ENCODE peak calls at places on chromosomes 4 and X, in ten cellular contexts. H is AG09309, R is esophagus squamous epithelium, M is RWPE2, L is cardiac muscle cell, J is PC-3, B is adrenal gland, S is lower leg skin, U is AG10803, G is upper lobe of right lung. P is an unnamed sample.

GRCh38 chrX:22116585-22117546 is 84.7 kb downstream of the PHEX start:
- DNase-seq in U (no peak), R (no peak), H (no peak), B (no peak), M (no peak), G (no peak), S (no peak), J (no peak), L (no peak), P (no peak)

GRCh38 chrX:148290937-148291336 is 209.5 kb upstream of the AFF2 start:
- DNase-seq in B (no peak), U (no peak), M (no peak), S (no peak), L (no peak), G (no peak), H (no peak), J (no peak), R (no peak), P (no peak)

GRCh38 chr4:149441338-149441737 is 374.3 kb downstream of the IQCM start:
- DNase-seq in S (no peak), R (no peak), B (no peak), G (no peak), M (no peak), H (peak), J (peak), U (peak), L (no peak), P (peak)

GRCh38 chr4:99352602-99353580 is at the start of gene ADH1C:
- DNase-seq in R (no peak), J (no peak), L (no peak), B (no peak), M (no peak), G (no peak), S (no peak), U (no peak), H (no peak), P (no peak)

GRCh38 chr4:86706923-86707597 is 112.9 kb downstream of the PTPN13 start:
- DNase-seq in R (no peak), G (no peak), J (peak), B (no peak), H (no peak), U (peak), S (peak), M (no peak), L (no peak), P (no peak)

GRCh38 chr4:77881460-77882295 is 19.0 kb downstream of the MRPL1 start:
- DNase-seq in G (no peak), M (no peak), S (no peak), J (peak), U (peak), R (no peak), B (no peak), H (no peak), L (no peak), P (no peak)

GRCh38 chr4:17534705-17535104 is 19.7 kb downstream of the CLRN2 start:
- DNase-seq in M (no peak), S (no peak), U (no peak), H (no peak), G (no peak), L (no peak), R (no peak), B (no peak), J (no peak), P (no peak)

GRCh38 chrX:110964761-110965160 is 131.2 kb upstream of the PAK3 start:
- DNase-seq in J (no peak), M (no peak), G (no peak), S (no peak), R (no peak), H (no peak), B (no peak), U (no peak), L (no peak), P (no peak)

GRCh38 chr4:165312506-165312905 is 15.0 kb upstream of the MSMO1 start:
- DNase-seq in U (peak), J (peak), S (no peak), G (no peak), R (no peak), B (no peak), L (no peak), H (no peak), M (no peak), P (no peak)

GRCh38 chrX:41923257-41923924 is at the start of gene CASK:
- DNase-seq in B (peak), H (peak), U (peak), L (peak), S (peak), R (peak), J (peak), G (peak), M (peak), P (peak)

GRCh38 chrX:47166126-47166525 is 21.1 kb downstream of the RBM10 start:
- DNase-seq in G (peak), M (no peak), L (no peak), R (no peak), S (no peak), J (no peak), B (peak), U (peak), H (no peak), P (no peak)

GRCh38 chr4:146763560-146763959 is 124.9 kb downstream of the POU4F2 start:
- DNase-seq in M (no peak), U (no peak), L (no peak), R (no peak), B (no peak), S (no peak), H (no peak), J (no peak), G (no peak), P (no peak)

GRCh38 chr4:38531126-38531737 is 132.8 kb upstream of the KLF3 start:
- DNase-seq in H (no peak), J (no peak), L (peak), U (no peak), B (no peak), R (no peak), M (no peak), S (no peak), G (no peak), P (no peak)

GRCh38 chrX:275967-276587 is 5.1 kb upstream of the PLCXD1 start:
- DNase-seq in U (peak), S (peak), G (peak), R (no peak), H (no peak), L (peak), B (peak), M (peak), J (peak), P (no peak)

DNA sequence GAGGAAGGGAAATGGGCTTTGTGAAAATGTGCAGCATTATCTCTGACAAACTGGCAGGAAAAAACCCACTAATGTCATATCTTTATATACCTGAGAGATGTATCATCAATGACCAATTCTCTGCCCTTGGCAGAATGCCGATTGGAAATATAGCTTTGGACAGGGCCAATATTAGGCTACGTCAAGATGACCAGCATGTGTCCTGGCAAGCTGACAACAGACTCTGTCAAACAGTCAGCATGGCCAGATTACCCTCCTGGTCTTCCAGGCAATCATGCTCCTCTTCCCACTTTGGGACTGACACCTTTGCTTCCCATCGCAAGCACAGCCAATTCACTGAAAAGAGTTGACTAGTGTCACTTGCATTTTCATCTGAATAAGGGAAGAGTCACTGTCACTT is 57.0 kb downstream of the SORBS2 start:
- DNase-seq in H (no peak), J (peak), S (no peak), M (no peak), B (no peak), G (no peak), U (no peak), L (no peak), R (no peak), P (no peak)
- TF ChIP-seq CTCF in H (no peak), J (no peak), S (no peak), M (no peak), B (no peak), G (no peak), U (no peak), L (no peak), R (no peak), P (no peak)

GRCh38 chrX:57119416-57119815 is 1.9 kb downstream of the SPIN2B start:
- DNase-seq in L (no peak), R (no peak), S (no peak), B (no peak), H (no peak), U (no peak), J (no peak), G (no peak), M (no peak), P (no peak)

GRCh38 chrX:57121162-57121741 is at the start of gene SPIN2B:
- DNase-seq in M (peak), J (peak), U (peak), L (peak), R (peak), H (peak), S (peak), B (peak), G (peak), P (peak)
- TF ChIP-seq CTCF in M (no peak), J (no peak), U (no peak), L (no peak), R (no peak), H (no peak), S (no peak), B (peak), G (no peak), P (no peak)

GRCh38 chrX:69018416-69019072 is 146.7 kb downstream of the PJA1 start:
- DNase-seq in J (no peak), U (no peak), M (no peak), B (no peak), L (no peak), G (no peak), R (no peak), H (no peak), S (no peak), P (no peak)
- TF ChIP-seq CTCF in J (no peak), U (no peak), M (no peak), B (no peak), L (no peak), G (no peak), R (no peak), H (no peak), S (no peak), P (no peak)

DNA sequence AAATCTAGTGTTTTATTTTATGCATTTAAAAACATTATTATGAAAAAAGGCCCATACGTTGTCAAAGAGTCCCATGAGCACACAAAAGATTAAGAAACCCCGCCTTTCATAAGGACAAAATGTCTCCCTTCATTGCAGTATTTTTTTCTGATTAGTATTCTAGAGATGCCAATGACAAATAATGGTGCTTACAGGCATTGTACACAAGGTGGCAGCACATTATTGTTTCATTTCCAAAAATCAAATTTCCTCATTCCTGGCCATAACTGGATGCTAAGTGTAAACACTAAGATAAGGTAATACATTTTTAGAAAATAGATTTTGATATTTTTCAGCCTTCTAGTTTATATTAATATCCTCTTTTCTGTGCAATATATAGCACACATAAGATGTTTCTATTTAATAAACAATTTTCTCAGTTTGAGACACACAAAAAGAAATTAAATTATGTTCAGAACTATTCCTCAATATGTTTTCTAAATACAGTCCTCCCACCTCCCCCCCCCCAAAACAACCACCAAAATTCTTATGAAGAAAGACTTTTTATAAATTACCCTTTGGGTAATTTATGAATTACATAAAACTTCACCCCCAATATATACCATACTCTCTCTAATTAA is 47.7 kb downstream of the TIGD2 start:
- DNase-seq in J (peak), R (no peak), G (no peak), L (peak), M (no peak), U (peak), H (no peak), B (no peak), S (no peak), P (no peak)
- TF ChIP-seq CTCF in J (peak), R (peak), G (peak), L (peak), M (peak), U (peak), H (peak), B (peak), S (no peak), P (peak)

DNA sequence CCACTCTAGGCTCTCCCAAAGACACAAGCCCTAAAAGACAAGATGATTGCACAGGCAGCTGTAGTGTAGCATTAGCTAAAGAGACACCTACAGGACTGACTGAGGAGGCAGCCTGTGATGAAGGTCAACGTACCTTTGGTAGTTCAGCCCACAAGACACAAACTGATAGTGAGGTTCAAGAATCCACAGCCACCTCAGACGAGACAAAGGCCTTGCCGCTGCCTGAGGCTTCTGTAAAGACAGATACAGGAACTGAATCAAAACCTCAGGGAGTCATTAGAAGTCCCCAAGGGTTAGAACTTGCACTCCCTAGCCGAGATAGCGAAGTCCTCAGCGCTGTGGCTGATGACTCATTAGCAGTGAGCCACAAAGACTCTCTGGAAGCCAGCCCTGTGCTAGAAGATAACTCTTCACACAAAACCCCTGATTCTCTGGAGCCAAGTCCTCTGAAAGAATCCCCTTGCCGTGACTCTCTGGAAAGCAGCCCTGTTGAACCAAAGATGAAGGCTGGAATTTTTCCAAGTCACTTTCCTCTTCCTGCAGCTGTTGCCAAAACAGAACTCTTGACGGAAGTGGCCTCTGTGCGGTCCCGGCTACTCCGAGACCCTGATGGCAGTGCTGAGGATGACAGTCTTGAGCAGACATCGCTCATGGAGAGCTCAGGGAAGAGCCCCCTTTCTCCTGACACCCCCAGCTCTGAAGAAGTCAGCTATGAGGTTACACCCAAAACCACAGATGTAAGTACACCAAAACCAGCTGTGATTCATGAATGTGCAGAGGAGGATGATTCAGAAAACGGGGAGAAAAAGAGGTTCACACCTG is 306.3 kb downstream of the ANK2 start:
- DNase-seq in J (peak), S (no peak), B (no peak), R (no peak), L (no peak), M (no peak), H (peak), U (peak), G (no peak), P (peak)
- TF ChIP-seq CTCF in J (peak), S (no peak), B (no peak), R (no peak), L (no peak), M (no peak), H (peak), U (peak), G (no peak), P (no peak)

P was measured in AG09319.